ENCODE peak calls at places on chromosomes 5 and 9, in six cellular contexts. W, B, G, N, M and K are unnamed samples.

GRCh38 chr9:35517136-35517535 is 27.2 kb downstream of the RUSC2 start:
- DNase-seq in N (no peak), G (no peak), M (peak; percentile 26), B (no peak), W (no peak), K (no peak)

GRCh38 chr5:76561959-76562358 is 61.2 kb downstream of the F2RL2 start:
- DNase-seq in G (no peak), N (no peak), W (no peak), B (no peak), M (no peak), K (no peak)

GRCh38 chr9:89052470-89053097 is 61.3 kb downstream of the S1PR3 start:
- DNase-seq in W (no peak), M (peak; percentile 24), G (no peak), B (no peak), N (no peak), K (no peak)

GRCh38 chr5:73299017-73299630 is 126.1 kb downstream of the TMEM174 start:
- DNase-seq in B (no peak), W (no peak), M (peak; percentile 31), G (no peak), N (peak; percentile 83), K (no peak)

GRCh38 chr5:148808864-148809642 is 17.4 kb upstream of the ADRB2 start:
- DNase-seq in M (no peak), N (no peak), B (peak; percentile 85), W (peak; percentile 79), G (no peak), K (no peak)

GRCh38 chr9:61674465-61674864 is 484.6 kb downstream of the SPATA31A7 start:
- DNase-seq in G (no peak), N (no peak), W (no peak), M (no peak), B (no peak), K (no peak)

GRCh38 chr9:7735311-7735710 is 64.3 kb downstream of the DMAC1 start:
- DNase-seq in G (no peak), W (no peak), M (no peak), N (no peak), B (no peak), K (no peak)

GRCh38 chr9:125493384-125493783 is 213.6 kb downstream of the MAPKAP1 start:
- DNase-seq in G (no peak), W (no peak), M (no peak), N (no peak), B (no peak), K (no peak)

GRCh38 chr5:91212336-91213092 is 170.6 kb downstream of the ARRDC3 start:
- DNase-seq in G (no peak), W (no peak), B (no peak), M (peak; percentile 95), N (no peak), K (no peak)

GRCh38 chr5:126309860-126310259 is 113.3 kb upstream of the GRAMD2B start:
- DNase-seq in G (no peak), B (no peak), N (no peak), W (no peak), M (no peak), K (no peak)

GRCh38 chr5:151812757-151813309 is 41.1 kb downstream of the G3BP1 start:
- DNase-seq in N (no peak), B (no peak), W (no peak), G (no peak), M (peak; percentile 43), K (no peak)

GRCh38 chr5:96000308-96000707 is 38.7 kb upstream of the ELL2 start:
- DNase-seq in B (no peak), N (no peak), G (no peak), M (no peak), W (no peak), K (no peak)

GRCh38 chr9:136685216-136685615 is 2.0 kb downstream of the AGPAT2 start:
- DNase-seq in G (no peak), W (no peak), B (no peak), M (no peak), N (peak; percentile 57), K (no peak)

GRCh38 chr9:124248992-124249391 is 8.8 kb upstream of the NEK6 start:
- DNase-seq in W (no peak), G (no peak), N (no peak), M (no peak), B (no peak), K (no peak)

DNA sequence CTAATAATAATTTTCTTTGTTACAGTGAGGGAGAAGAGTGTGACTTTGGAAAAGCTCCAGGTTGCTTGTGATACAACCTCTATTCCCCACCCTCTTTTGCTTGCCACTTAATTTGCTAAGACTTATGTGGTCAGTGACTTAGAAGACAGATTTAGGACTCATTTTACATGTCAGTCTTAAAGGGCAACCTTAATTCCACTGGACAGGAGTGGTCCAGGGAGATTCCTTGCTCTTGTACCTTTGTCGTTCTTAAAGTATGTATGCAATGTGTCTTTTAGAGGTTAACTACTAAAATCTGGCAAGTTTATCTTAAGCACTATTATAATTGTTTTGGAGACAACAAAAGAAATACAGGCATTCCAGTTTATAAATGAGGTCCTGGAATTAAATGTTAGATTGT is 20.0 kb downstream of the SLC30A5 start:
- DNase-seq in M (no peak), B (no peak), N (no peak), G (no peak), W (no peak), K (no peak)
- H3K36me3 ChIP-seq in M (peaks cover 2% of the 10 kb centered on the region), B (peaks cover 84% of the 10 kb centered on the region), N (peaks cover 34% of the 10 kb centered on the region), G (peaks cover 2% of the 10 kb centered on the region), W (peaks cover 72% of the 10 kb centered on the region), K (peaks cover 5% of the 10 kb centered on the region)

DNA sequence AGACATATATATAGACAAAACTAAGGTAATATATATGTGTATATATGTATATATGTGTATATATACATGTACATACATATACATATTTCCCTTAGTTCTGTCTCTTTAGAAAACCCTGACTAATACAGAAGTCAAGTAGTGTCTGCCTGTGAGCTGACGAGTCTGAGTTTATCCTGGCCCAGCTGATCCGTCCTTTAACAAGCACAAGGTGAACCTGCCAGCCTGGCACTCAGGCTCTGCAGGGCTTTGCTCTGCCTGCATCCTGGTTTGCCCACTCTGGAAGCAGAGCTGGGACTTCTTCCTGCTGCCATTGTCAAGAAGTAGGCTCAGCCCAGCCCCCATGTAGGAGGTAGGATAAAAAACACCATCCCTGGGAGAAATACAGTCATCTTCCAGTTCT is 388.0 kb downstream of the ICE1 start:
- DNase-seq in G (no peak), W (no peak), M (no peak), B (no peak), N (no peak), K (no peak)
- H3K36me3 ChIP-seq in G (no peaks in the 10 kb centered on the region), W (no peaks in the 10 kb centered on the region), M (no peaks in the 10 kb centered on the region), B (no peaks in the 10 kb centered on the region), N (no peaks in the 10 kb centered on the region), K (no peaks in the 10 kb centered on the region)

GRCh38 chr9:99026271-99026955 is 78.5 kb upstream of the TGFBR1 start:
- DNase-seq in W (no peak), B (no peak), G (no peak), N (no peak), M (no peak), K (no peak)
- H3K36me3 ChIP-seq in W (no peaks in the 10 kb centered on the region), B (no peaks in the 10 kb centered on the region), G (no peaks in the 10 kb centered on the region), N (no peaks in the 10 kb centered on the region), M (no peaks in the 10 kb centered on the region), K (no peaks in the 10 kb centered on the region)

GRCh38 chr5:86679949-86680348 is 62.2 kb downstream of the COX7C start:
- DNase-seq in B (no peak), M (no peak), G (no peak), W (no peak), N (no peak), K (no peak)
- H3K36me3 ChIP-seq in B (no peaks in the 10 kb centered on the region), M (no peaks in the 10 kb centered on the region), G (no peaks in the 10 kb centered on the region), W (no peaks in the 10 kb centered on the region), N (no peaks in the 10 kb centered on the region), K (no peaks in the 10 kb centered on the region)

GRCh38 chr9:120397453-120397852 is 182.5 kb downstream of the CDK5RAP2 start:
- DNase-seq in N (no peak), G (no peak), B (no peak), W (no peak), M (no peak), K (no peak)

GRCh38 chr9:120395374-120395773 is 184.6 kb downstream of the CDK5RAP2 start:
- DNase-seq in N (no peak), B (no peak), M (no peak), G (no peak), W (no peak), K (no peak)

GRCh38 chr9:120398286-120398685 is 181.7 kb downstream of the CDK5RAP2 start:
- DNase-seq in W (no peak), B (no peak), G (no peak), N (no peak), M (no peak), K (no peak)

GRCh38 chr9:120396926-120397325 is 183.0 kb downstream of the CDK5RAP2 start:
- DNase-seq in M (no peak), B (no peak), N (no peak), G (no peak), W (no peak), K (no peak)

GRCh38 chr9:120396418-120396817 is 183.5 kb downstream of the CDK5RAP2 start:
- DNase-seq in M (no peak), N (no peak), W (no peak), G (no peak), B (no peak), K (no peak)
- H3K36me3 ChIP-seq in M (peaks cover 12% of the 10 kb centered on the region), N (peaks cover 60% of the 10 kb centered on the region), W (peaks cover 66% of the 10 kb centered on the region), G (no peaks in the 10 kb centered on the region), B (peaks cover 96% of the 10 kb centered on the region), K (peaks cover 8% of the 10 kb centered on the region)

GRCh38 chr9:92715488-92716231 is 45.7 kb upstream of the IPPK start:
- DNase-seq in G (peak; percentile 80), N (no peak), B (no peak), W (peak; percentile 78), M (no peak), K (no peak)
- H3K36me3 ChIP-seq in G (no peaks in the 10 kb centered on the region), N (peaks cover 87% of the 10 kb centered on the region), B (peaks cover 99% of the 10 kb centered on the region), W (peaks cover 72% of the 10 kb centered on the region), M (peaks cover 36% of the 10 kb centered on the region), K (peaks cover 12% of the 10 kb centered on the region)

GRCh38 chr9:98766548-98766947 is 29.8 kb downstream of the ANKS6 start:
- DNase-seq in N (no peak), M (peak; percentile 53), G (no peak), W (no peak), B (no peak), K (no peak)

GRCh38 chr9:98767196-98767595 is 29.2 kb downstream of the ANKS6 start:
- DNase-seq in G (no peak), B (no peak), N (no peak), W (no peak), M (no peak), K (no peak)

GRCh38 chr9:98767915-98768314 is 28.4 kb downstream of the ANKS6 start:
- DNase-seq in B (no peak), G (no peak), W (no peak), M (no peak), N (no peak), K (no peak)

GRCh38 chr9:98770717-98771116 is 25.6 kb downstream of the ANKS6 start:
- DNase-seq in B (no peak), M (no peak), G (no peak), N (no peak), W (no peak), K (no peak)

GRCh38 chr9:98768344-98768743 is 28.0 kb downstream of the ANKS6 start:
- DNase-seq in G (no peak), M (no peak), W (no peak), N (peak; percentile 41), B (no peak), K (no peak)
- H3K36me3 ChIP-seq in G (peaks cover under 1% of the 10 kb centered on the region), M (peaks cover 2% of the 10 kb centered on the region), W (peaks cover 52% of the 10 kb centered on the region), N (peaks cover 37% of the 10 kb centered on the region), B (peaks cover 9% of the 10 kb centered on the region), K (no peaks in the 10 kb centered on the region)